ENCODE peak calls at places on chromosomes 3 and 15, in four cellular contexts. O is A673, I is K562, H is HepG2. J is an unnamed sample.

GRCh38 chr3:49602049-49602554 is 47.8 kb downstream of the BSN start:
- DNase-seq in O (no peak), I (no peak), H (no peak), J (no peak)

GRCh38 chr15:87779746-87780145 is 476.8 kb downstream of the NTRK3 start:
- DNase-seq in O (no peak), I (no peak), H (no peak), J (no peak)

GRCh38 chr3:159839561-159840379 is 148.9 kb upstream of the IL12A start:
- DNase-seq in O (no peak), I (no peak), H (no peak), J (peak)

GRCh38 chr15:65304393-65305143 is at the start of gene RNU5B-1:
- DNase-seq in O (peak), I (peak), H (peak), J (peak)

GRCh38 chr15:34721157-34721801 is 33.5 kb downstream of the GJD2 start:
- DNase-seq in O (no peak), I (no peak), H (no peak), J (no peak)

GRCh38 chr3:6394944-6395343 is 466.0 kb upstream of the GRM7 start:
- DNase-seq in O (no peak), I (no peak), H (no peak), J (no peak)

GRCh38 chr3:169181666-169182065 is 481.8 kb downstream of the MECOM start:
- DNase-seq in O (no peak), I (no peak), H (no peak), J (no peak)

GRCh38 chr3:197458179-197458707 is 97.5 kb downstream of the BDH1 start:
- DNase-seq in O (peak), I (no peak), H (peak), J (no peak)

GRCh38 chr15:85618956-85619491 is 175.7 kb downstream of the KLHL25 start:
- DNase-seq in O (peak), I (no peak), H (no peak), J (no peak)

GRCh38 chr3:38164136-38164965 is 986 bp upstream of the OXSR1 start:
- DNase-seq in O (no peak), I (no peak), H (no peak), J (no peak)

GRCh38 chr3:38165722-38166387 is 518 bp downstream of the OXSR1 start:
- DNase-seq in O (peak), I (no peak), H (peak), J (no peak)

GRCh38 chr3:38164966-38165721 is at the start of gene OXSR1:
- DNase-seq in O (peak), I (peak), H (peak), J (peak)

GRCh38 chr3:38158472-38158871 is 6.9 kb upstream of the OXSR1 start:
- DNase-seq in O (no peak), I (no peak), H (no peak), J (no peak)

DNA sequence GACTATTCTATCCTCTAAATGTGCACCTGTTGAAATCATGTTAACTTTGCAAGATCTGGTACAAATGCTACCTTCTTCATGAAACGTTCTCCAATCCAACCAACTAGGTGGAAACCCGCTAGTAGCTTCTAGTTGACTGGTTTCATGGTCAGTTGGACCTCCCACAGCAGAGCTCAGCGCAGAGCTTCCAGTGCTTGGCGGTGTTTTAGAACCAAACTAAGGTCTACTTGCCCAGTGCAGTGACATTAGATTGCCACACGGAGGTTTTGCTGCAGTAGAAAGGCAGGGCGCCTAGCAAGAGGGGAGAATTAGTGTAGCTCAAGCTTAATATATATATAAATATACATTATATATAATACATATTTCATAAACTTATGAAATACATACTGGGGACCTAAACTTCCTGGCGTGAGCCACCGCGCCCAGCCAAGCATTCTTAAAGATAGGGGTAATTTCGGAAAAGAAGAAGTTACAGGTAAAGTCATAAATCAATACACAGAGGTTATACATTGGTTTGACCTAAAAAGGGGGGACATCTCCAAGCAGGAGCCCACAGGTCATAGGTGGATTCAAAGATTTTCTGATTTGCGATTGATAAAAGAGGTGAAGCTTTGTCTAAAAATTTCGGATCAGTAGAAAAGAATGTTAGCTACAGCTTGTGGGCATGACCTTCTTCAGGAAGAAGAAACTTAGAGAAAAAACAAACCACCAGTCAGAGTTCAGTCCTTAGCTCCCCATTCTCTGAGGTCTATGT is 2.0 kb upstream of the OXSR1 start:
- DNase-seq in O (peak), I (peak), H (peak), J (no peak)
- TF ChIP-seq CTCF in O (peak), I (peak), H (no peak), J (no peak)

DNA sequence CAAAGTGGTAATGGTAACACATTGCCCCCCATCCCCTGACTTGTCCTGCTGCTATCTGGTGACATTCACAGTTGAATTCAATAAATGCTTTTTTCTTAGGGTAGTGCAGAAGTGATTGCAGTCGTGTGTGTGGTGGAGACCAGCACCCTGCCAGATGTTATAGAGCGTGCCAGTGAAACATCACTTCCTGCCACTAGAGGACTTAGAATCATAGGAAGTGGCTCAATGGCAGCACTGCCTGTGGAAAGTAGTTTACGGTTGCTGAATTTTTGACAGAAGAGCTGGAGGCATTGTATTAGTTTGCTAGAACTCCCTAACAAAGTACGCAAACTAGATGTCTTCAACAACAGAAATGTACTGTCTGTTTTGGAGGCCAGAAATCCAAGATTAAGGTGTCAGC is 37.4 kb upstream of the P2RY12 start:
- DNase-seq in O (peak), I (no peak), H (no peak), J (no peak)
- TF ChIP-seq CTCF in O (peak), I (no peak), H (no peak), J (no peak)

GRCh38 chr3:10706156-10707088 is 109.6 kb upstream of the SLC6A11 start:
- DNase-seq in O (no peak), I (no peak), H (no peak), J (peak)
- TF ChIP-seq CTCF in O (no peak), I (peak), H (peak), J (no peak)

GRCh38 chr3:170868577-170869239 is 1.3 kb downstream of the RPL22L1 start:
- DNase-seq in O (no peak), I (no peak), H (no peak), J (no peak)
- TF ChIP-seq CTCF in O (no peak), I (no peak), H (no peak), J (no peak)

GRCh38 chr15:67066041-67067021 is 929 bp downstream of the SMAD3 start:
- DNase-seq in O (peak), I (peak), H (no peak), J (peak)

GRCh38 chr15:67064607-67065530 is 533 bp upstream of the SMAD3 start:
- DNase-seq in O (no peak), I (peak), H (peak), J (peak)

GRCh38 chr15:67063689-67064606 is 1.5 kb upstream of the SMAD3 start:
- DNase-seq in O (no peak), I (peak), H (peak), J (peak)

GRCh38 chr15:67067161-67067853 is 1.9 kb downstream of the SMAD3 start:
- DNase-seq in O (peak), I (no peak), H (no peak), J (peak)

GRCh38 chr15:67065531-67066005 is at the start of gene SMAD3:
- DNase-seq in O (peak), I (no peak), H (peak), J (peak)
- TF ChIP-seq CTCF in O (no peak), I (no peak), H (no peak), J (no peak)

GRCh38 chr3:171836836-171837235 is 6.3 kb upstream of the TMEM212 start:
- DNase-seq in O (no peak), I (no peak), H (no peak), J (no peak)

GRCh38 chr3:171840484-171840830 is 2.7 kb upstream of the TMEM212 start:
- DNase-seq in O (no peak), I (no peak), H (no peak), J (no peak)

GRCh38 chr3:171837698-171838097 is 5.5 kb upstream of the TMEM212 start:
- DNase-seq in O (no peak), I (no peak), H (no peak), J (no peak)

GRCh38 chr3:171839270-171839669 is 3.9 kb upstream of the TMEM212 start:
- DNase-seq in O (no peak), I (no peak), H (peak), J (no peak)

GRCh38 chr3:171838218-171838720 is 4.9 kb upstream of the TMEM212 start:
- DNase-seq in O (no peak), I (no peak), H (peak), J (peak)
- TF ChIP-seq CTCF in O (no peak), I (no peak), H (peak), J (no peak)

GRCh38 chr3:8442993-8443670 is 58.5 kb upstream of the LMCD1 start:
- DNase-seq in O (no peak), I (no peak), H (no peak), J (no peak)
- TF ChIP-seq CTCF in O (no peak), I (no peak), H (no peak), J (no peak)

J was measured in endothelial cell.